ENCODE peak calls at places on chromosomes 4 and X, in four cellular contexts. Z is GM12892, V is HepG2, J is GM12878. B is an unnamed sample.

GRCh38 chrX:2969021-2969420 is 37.3 kb upstream of the ARSH start:
- DNase-seq in Z (no peak), V (no peak), J (no peak), B (no peak)

GRCh38 chrX:30573125-30573524 is 4.4 kb downstream of the TASL start:
- DNase-seq in Z (no peak), V (no peak), J (no peak), B (no peak)

GRCh38 chr4:151690164-151690856 is 70.5 kb downstream of the GATB start:
- DNase-seq in Z (no peak), V (no peak), J (no peak), B (no peak)

GRCh38 chr4:1323635-1324442 is 23.2 kb upstream of the UVSSA start:
- DNase-seq in Z (no peak), V (no peak), J (no peak), B (no peak)

GRCh38 chrX:456925-457768 is 70.4 kb upstream of the PPP2R3B start:
- DNase-seq in Z (no peak), V (no peak), J (no peak), B (no peak)

GRCh38 chr4:151781026-151781425 is 20.2 kb upstream of the GATB start:
- DNase-seq in Z (no peak), V (no peak), J (no peak), B (no peak)

GRCh38 chr4:146333187-146333894 is 119.0 kb downstream of the REELD1 start:
- DNase-seq in Z (peak; percentile 2), V (peak; percentile 7), J (peak; percentile 59), B (no peak)

GRCh38 chr4:75940692-75941253 is at the start of gene NAAA:
- DNase-seq in Z (peak; percentile 65), V (peak; percentile 62), J (no peak), B (peak; percentile 59)

GRCh38 chr4:34720563-34720962 is 1523.8 kb downstream of the ARAP2 start:
- DNase-seq in Z (no peak), V (peak; percentile 17), J (no peak), B (no peak)

GRCh38 chrX:102339312-102340298 is 92.6 kb downstream of the NXF2 start:
- DNase-seq in Z (no peak), V (no peak), J (no peak), B (no peak)

GRCh38 chr4:182207806-182208483 is 35.3 kb upstream of the TENM3 start:
- DNase-seq in Z (no peak), V (no peak), J (no peak), B (no peak)

GRCh38 chr4:76659103-76659490 is 224.1 kb downstream of the SHROOM3 start:
- DNase-seq in Z (no peak), V (no peak), J (no peak), B (no peak)

GRCh38 chr4:85565761-85566480 is 91.0 kb downstream of the ARHGAP24 start:
- DNase-seq in Z (no peak), V (no peak), J (peak; percentile 32), B (no peak)

GRCh38 chr4:108320066-108320465 is 151.3 kb upstream of the LEF1 start:
- DNase-seq in Z (no peak), V (no peak), J (no peak), B (no peak)

GRCh38 chrX:103607385-103608304 is at the start of gene TCEAL3:
- DNase-seq in Z (no peak), V (no peak), J (no peak), B (no peak)

GRCh38 chr4:108272566-108272965 is 103.8 kb upstream of the LEF1 start:
- DNase-seq in Z (no peak), V (no peak), J (no peak), B (no peak)

GRCh38 chr4:151569650-151570049 is 160.7 kb downstream of the FHIP1A start:
- DNase-seq in Z (no peak), V (no peak), J (no peak), B (no peak)

GRCh38 chrX:38400401-38400910 is 48.1 kb downstream of the OTC start:
- DNase-seq in Z (no peak), V (no peak), J (no peak), B (no peak)

GRCh38 chr4:105710678-105711077 is 2.1 kb downstream of the GSTCD start:
- DNase-seq in Z (no peak), V (no peak), J (no peak), B (no peak)

GRCh38 chrX:108732630-108733321 is 3.6 kb downstream of the IRS4 start:
- DNase-seq in Z (no peak), V (no peak), J (no peak), B (no peak)

GRCh38 chrX:16771483-16772398 is 14.5 kb upstream of the TXLNG start:
- DNase-seq in Z (no peak), V (peak; percentile 86), J (no peak), B (no peak)

GRCh38 chr4:3488791-3489190 is 25.7 kb downstream of the DOK7 start:
- DNase-seq in Z (no peak), V (no peak), J (no peak), B (no peak)

GRCh38 chrX:83416273-83416672 is 91.8 kb upstream of the POU3F4 start:
- DNase-seq in Z (no peak), V (no peak), J (no peak), B (no peak)

GRCh38 chrX:154526901-154527675 is 11.1 kb upstream of the FAM3A start:
- DNase-seq in Z (peak; percentile 47), V (peak; percentile 56), J (peak; percentile 36), B (peak; percentile 43)
- TF ChIP-seq POLR2A in Z (peak; percentile 28), V (no peak), J (peak; percentile 68), B (peak; percentile 54)

GRCh38 chr4:8285976-8286718 is 16.6 kb downstream of the HTRA3 start:
- DNase-seq in Z (no peak), V (no peak), J (no peak), B (no peak)
- TF ChIP-seq TAF1 in Z (no peak), V (no peak), J (no peak), B (no peak)

GRCh38 chr4:118749347-118749988 is 64.3 kb downstream of the METTL14 start:
- DNase-seq in Z (no peak), V (no peak), J (no peak), B (no peak)

GRCh38 chr4:118745357-118745756 is 60.2 kb downstream of the METTL14 start:
- DNase-seq in Z (no peak), V (no peak), J (no peak), B (no peak)

GRCh38 chr4:118743867-118744266 is 58.7 kb downstream of the METTL14 start:
- DNase-seq in Z (no peak), V (no peak), J (no peak), B (no peak)

GRCh38 chr4:118742050-118742449 is 56.9 kb downstream of the METTL14 start:
- DNase-seq in Z (no peak), V (no peak), J (no peak), B (no peak)

DNA sequence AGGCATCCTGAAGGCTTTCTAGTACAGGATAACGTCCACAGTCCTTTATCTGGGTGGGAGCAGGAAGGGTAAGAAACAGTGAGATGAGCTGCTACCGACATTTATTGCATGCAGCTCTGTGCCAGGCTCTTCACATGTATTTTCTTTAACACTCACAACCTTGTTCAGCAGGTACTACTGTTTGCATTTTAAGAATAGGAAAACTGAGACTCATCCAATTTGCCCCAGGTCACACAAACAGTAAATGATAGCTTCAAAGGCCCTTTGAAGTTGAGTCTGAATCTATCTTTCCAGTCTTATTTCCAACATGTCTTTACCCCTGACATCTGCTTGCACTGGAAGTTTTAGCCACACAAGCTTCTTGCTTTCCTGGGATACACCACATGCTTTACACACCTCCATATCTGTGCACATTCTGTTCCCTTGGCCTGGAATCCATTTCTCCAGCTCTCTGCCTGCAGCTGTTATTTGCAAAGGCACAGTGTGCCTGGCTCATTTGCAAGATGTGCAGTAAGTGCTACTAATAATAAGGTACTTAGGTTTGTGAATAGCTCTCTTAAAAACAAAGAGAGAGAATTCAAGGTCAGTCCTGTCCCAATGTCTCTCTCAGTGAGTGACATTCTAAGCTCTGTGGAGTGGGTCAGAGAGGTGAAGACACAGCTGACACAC is 61.2 kb downstream of the METTL14 start:
- DNase-seq in Z (no peak), V (no peak), J (no peak), B (no peak)
- TF ChIP-seq POLR2AphosphoS5 in Z (no peak), V (no peak), J (no peak), B (no peak)

GRCh38 chr4:54228563-54229501 is at the start of gene PDGFRA:
- DNase-seq in Z (no peak), V (no peak), J (no peak), B (no peak)
- TF ChIP-seq POLR2A in Z (no peak), V (no peak), J (no peak), B (no peak)

GRCh38 chr4:47533689-47534347 is 48.7 kb downstream of the ATP10D start:
- DNase-seq in Z (no peak), V (no peak), J (no peak), B (no peak)

GRCh38 chr4:47538516-47538915 is 53.4 kb downstream of the ATP10D start:
- DNase-seq in Z (no peak), V (no peak), J (no peak), B (no peak)

GRCh38 chr4:47535567-47536147 is 50.6 kb downstream of the ATP10D start:
- DNase-seq in Z (no peak), V (no peak), J (no peak), B (no peak)

GRCh38 chr4:47534772-47535171 is 49.7 kb downstream of the ATP10D start:
- DNase-seq in Z (no peak), V (no peak), J (no peak), B (no peak)

DNA sequence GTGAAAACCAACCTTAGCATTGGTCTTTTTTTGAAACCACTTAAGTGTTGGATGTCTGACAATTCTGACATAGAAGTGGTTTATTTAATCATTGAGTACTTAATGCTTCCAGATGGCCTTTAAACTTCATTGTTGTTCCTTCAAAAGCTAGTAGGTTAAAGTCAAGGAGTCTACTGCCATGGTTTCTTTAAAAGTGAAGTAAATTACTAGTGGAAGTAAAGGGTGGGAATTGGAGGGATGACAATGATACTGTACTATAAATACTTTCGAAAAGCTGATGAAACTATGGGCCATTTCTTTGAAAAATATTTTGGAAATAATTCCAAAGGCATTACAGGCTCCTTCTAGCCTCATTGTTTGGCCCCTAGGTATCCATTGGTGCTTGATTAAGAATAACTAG is 51.9 kb downstream of the ATP10D start:
- DNase-seq in Z (no peak), V (no peak), J (no peak), B (no peak)
- TF ChIP-seq TAF1 in Z (no peak), V (no peak), J (no peak), B (no peak)

DNA sequence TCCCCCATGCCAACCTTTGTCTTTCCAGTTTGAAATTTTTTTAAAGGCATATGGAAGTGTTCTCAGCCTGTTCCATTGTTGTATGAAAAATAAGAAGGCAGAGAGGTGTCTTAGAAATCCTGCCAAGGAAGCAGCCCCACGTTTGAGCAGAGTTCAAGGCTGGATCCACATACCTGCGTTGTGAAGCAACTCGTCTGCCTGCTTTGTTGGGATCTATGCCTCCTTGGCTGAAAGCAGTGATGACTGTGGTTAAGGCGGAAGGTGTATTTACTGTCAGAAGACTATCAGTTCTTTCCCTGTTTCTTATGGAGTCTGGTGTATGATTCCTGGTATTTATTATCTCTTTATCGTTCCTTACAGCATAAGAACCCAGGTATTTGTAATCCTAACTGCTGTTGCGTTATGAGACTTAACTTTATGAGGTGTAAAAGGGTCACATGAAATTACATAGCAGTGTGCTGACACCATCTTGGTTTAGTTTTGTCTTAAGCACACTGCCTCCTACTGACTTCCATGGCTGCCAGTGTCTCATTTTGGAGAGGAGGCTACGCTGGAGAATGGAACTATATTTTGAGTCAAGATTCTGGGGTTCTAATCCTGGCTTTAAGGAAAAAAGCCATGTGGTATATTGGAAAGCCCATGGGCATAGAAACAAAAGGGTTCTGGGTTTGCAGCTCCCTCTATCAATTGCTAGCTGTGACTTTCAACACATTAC is 3.1 kb upstream of the MSMO1 start:
- DNase-seq in Z (no peak), V (no peak), J (no peak), B (no peak)
- TF ChIP-seq POLR2AphosphoS5 in Z (no peak), V (no peak), J (no peak), B (no peak)

B was measured in GM12891.